ENCODE peak calls at places on chromosomes 11 and 22, in four cellular contexts. S, U, A and X are unnamed samples.

GRCh38 chr22:38125731-38126344 is 15.4 kb upstream of the BAIAP2L2 start:
- DNase-seq in S (no peak), U (no peak), A (no peak), X (no peak)

GRCh38 chr22:41074061-41074460 is 18.3 kb upstream of the EP300 start:
- DNase-seq in U (no peak), A (no peak), S (no peak), X (no peak)

GRCh38 chr22:32971252-32971651 is 86.9 kb downstream of the SYN3 start:
- DNase-seq in U (no peak), S (no peak), A (no peak), X (no peak)

GRCh38 chr11:121829159-121829643 is 286.8 kb downstream of the BLID start:
- DNase-seq in S (no peak), A (no peak), U (no peak), X (no peak)

GRCh38 chr11:117927926-117928325 is 1.3 kb downstream of the TMPRSS13 start:
- DNase-seq in S (no peak), U (no peak), A (no peak), X (no peak)

GRCh38 chr11:93727985-93728791 is 13.1 kb downstream of the TAF1D start:
- DNase-seq in A (no peak), U (no peak), S (no peak), X (no peak)

GRCh38 chr22:37588540-37589215 is 8.8 kb upstream of the LGALS2 start:
- DNase-seq in A (no peak), U (no peak), S (no peak), X (no peak)

GRCh38 chr22:21100149-21101032 is 54.6 kb downstream of the LRRC74B start:
- DNase-seq in U (no peak), S (no peak), A (no peak), X (no peak)

GRCh38 chr11:16883179-16883578 is 131.0 kb downstream of the PLEKHA7 start:
- DNase-seq in U (peak; percentile 24), A (no peak), S (no peak), X (no peak)

GRCh38 chr22:46879083-46879482 is 116.6 kb downstream of the TBC1D22A start:
- DNase-seq in A (no peak), S (no peak), U (no peak), X (no peak)

GRCh38 chr11:71316701-71317100 is 64.3 kb upstream of the SHANK2 start:
- DNase-seq in A (no peak), U (no peak), S (no peak), X (no peak)

GRCh38 chr22:49371325-49372110 is 456.2 kb downstream of the BRD1 start:
- DNase-seq in A (no peak), S (no peak), U (no peak), X (no peak)

GRCh38 chr11:130580372-130580771 is 131.9 kb downstream of the ADAMTS15 start:
- DNase-seq in S (peak; percentile 59), A (no peak), U (no peak), X (no peak)

GRCh38 chr11:43830928-43831440 is 49.6 kb upstream of the ALKBH3 start:
- DNase-seq in A (no peak), U (no peak), S (peak; percentile 7), X (no peak)

GRCh38 chr11:409008-409599 is 5.7 kb downstream of the SIGIRR start:
- DNase-seq in U (no peak), S (no peak), A (no peak), X (no peak)

GRCh38 chr22:33853200-33854097 is 66.8 kb downstream of the LARGE1 start:
- DNase-seq in A (peak; percentile 64), U (no peak), S (no peak), X (peak; percentile 53)

GRCh38 chr11:76609736-76610370 is 60.7 kb downstream of the LRRC32 start:
- DNase-seq in U (no peak), A (peak; percentile 5), S (no peak), X (no peak)

GRCh38 chr22:35205141-35205775 is 52.0 kb upstream of the HMGXB4 start:
- DNase-seq in A (no peak), U (no peak), S (no peak), X (no peak)

GRCh38 chr11:34609850-34610249 is 11.0 kb upstream of the EHF start:
- DNase-seq in A (no peak), S (no peak), U (peak; percentile 46), X (no peak)

GRCh38 chr11:47403135-47403534 is 5.3 kb upstream of the SLC39A13 start:
- DNase-seq in A (no peak), S (no peak), U (no peak), X (no peak)

GRCh38 chr11:134267466-134267865 is 8.7 kb upstream of the GLB1L3 start:
- DNase-seq in S (no peak), A (no peak), U (no peak), X (no peak)

GRCh38 chr11:530960-531825 is 4.2 kb downstream of the HRAS start:
- DNase-seq in U (no peak), A (no peak), S (no peak), X (no peak)

GRCh38 chr11:18394928-18395734 is 768 bp downstream of the LDHA start:
- DNase-seq in U (peak; percentile 35), A (peak; percentile 30), S (no peak), X (no peak)

GRCh38 chr11:76208829-76209670 is 2.7 kb upstream of the WNT11 start:
- DNase-seq in S (no peak), A (peak; percentile 92), U (no peak), X (no peak)

GRCh38 chr11:14448229-14448628 is 51.4 kb downstream of the COPB1 start:
- DNase-seq in A (no peak), S (no peak), U (no peak), X (no peak)

GRCh38 chr22:30224161-30224857 is 22.2 kb downstream of the LIF start:
- DNase-seq in A (no peak), S (no peak), U (no peak), X (peak; percentile 27)

GRCh38 chr22:39808087-39808486 is 85.5 kb downstream of the ENTHD1 start:
- DNase-seq in A (peak; percentile 4), U (no peak), S (no peak), X (no peak)

GRCh38 chr11:17547051-17547577 is at the start of gene OTOG:
- DNase-seq in A (peak; percentile 42), U (peak; percentile 32), S (peak; percentile 69), X (no peak)

GRCh38 chr22:28792491-28793383 is 7.6 kb downstream of the XBP1 start:
- DNase-seq in U (no peak), S (no peak), A (no peak), X (no peak)

DNA sequence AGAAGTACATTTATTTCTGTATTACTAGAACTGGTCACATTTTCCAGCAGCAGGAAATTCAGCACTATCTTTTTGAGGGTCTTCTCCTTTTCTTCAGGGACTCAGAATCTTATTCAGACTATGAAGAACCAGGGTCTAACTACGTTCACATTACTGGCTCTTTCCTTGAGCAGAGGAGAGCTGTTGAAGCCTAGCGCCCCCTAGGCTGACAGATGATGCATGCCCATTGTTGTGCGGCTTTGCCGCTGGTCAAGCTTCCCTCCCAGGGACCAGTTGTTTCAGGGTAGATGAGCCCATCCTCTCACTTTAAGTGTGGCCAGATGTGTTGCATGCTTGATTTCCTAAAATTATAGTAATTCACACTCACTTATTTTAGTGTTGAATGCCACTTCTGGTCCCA is 168.2 kb upstream of the PDGFD start:
- DNase-seq in U (no peak), S (peak; percentile 39), A (no peak), X (no peak)
- TF ChIP-seq NRF1 in U (no peak), S (no peak), A (no peak), X (no peak)

GRCh38 chr11:68257477-68258362 is 14.1 kb downstream of the C11orf24 start:
- DNase-seq in U (peak; percentile 84), S (peak; percentile 93), A (peak; percentile 88), X (no peak)

GRCh38 chr11:68261006-68261405 is 10.8 kb downstream of the C11orf24 start:
- DNase-seq in A (no peak), U (no peak), S (no peak), X (no peak)

GRCh38 chr11:68260484-68260883 is 11.3 kb downstream of the C11orf24 start:
- DNase-seq in U (no peak), S (no peak), A (no peak), X (no peak)

GRCh38 chr11:68258363-68258765 is 13.4 kb downstream of the C11orf24 start:
- DNase-seq in U (no peak), A (no peak), S (no peak), X (no peak)

GRCh38 chr11:68259122-68259959 is 12.4 kb downstream of the C11orf24 start:
- DNase-seq in A (no peak), S (no peak), U (peak; percentile 10), X (no peak)
- TF ChIP-seq NRF1 in A (no peak), S (no peak), U (no peak), X (no peak)

GRCh38 chr22:48077699-48078098 is 1315.2 kb downstream of the TBC1D22A start:
- DNase-seq in A (no peak), U (no peak), S (no peak), X (no peak)
- TF ChIP-seq NRF1 in A (no peak), U (no peak), S (no peak), X (no peak)

GRCh38 chr11:119782673-119783072 is 53.7 kb upstream of the NECTIN1 start:
- DNase-seq in U (no peak), S (no peak), A (no peak), X (no peak)
- TF ChIP-seq NRF1 in U (no peak), S (no peak), A (no peak), X (no peak)

GRCh38 chr11:29159552-29160465 is 857.0 kb downstream of the KCNA4 start:
- DNase-seq in A (peak; percentile 10), U (peak; percentile 12), S (peak; percentile 19), X (no peak)
- TF ChIP-seq NRF1 in A (no peak), U (no peak), S (no peak), X (no peak)

DNA sequence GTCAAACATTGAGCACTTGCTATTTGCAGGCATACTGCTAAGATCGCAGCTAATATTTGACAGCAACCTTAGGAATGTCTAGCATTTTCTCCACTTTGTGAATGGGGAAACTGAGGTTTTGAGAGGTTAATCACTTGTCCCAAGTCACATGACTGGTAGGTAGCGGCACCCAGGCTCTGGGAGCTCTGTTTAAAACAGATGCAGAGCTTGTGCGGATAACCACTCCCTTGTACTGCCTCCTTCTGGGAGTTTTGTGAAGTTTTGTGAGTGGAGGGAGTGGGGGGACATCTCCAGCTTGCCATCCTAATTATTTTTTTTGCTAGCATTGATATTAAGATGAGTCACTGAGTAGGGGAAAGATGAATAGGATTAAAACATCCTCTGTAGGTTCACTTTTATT is 134.7 kb downstream of the GRIK4 start:
- DNase-seq in S (no peak), A (no peak), U (peak; percentile 35), X (no peak)
- TF ChIP-seq NRF1 in S (no peak), A (no peak), U (no peak), X (no peak)

GRCh38 chr11:101466352-101466751 is 117.5 kb downstream of the TRPC6 start:
- DNase-seq in A (no peak), S (no peak), U (no peak), X (no peak)
- TF ChIP-seq NRF1 in A (no peak), S (no peak), U (no peak), X (no peak)